ENCODE peak calls at places on chromosomes 4 and X, in seven cellular contexts. Z is ELR, B is NCI-H524, V is fibroblast of lung, I is GM10248, P is putamen, E is adrenal gland. X is an unnamed sample.

GRCh38 chr4:73729534-73730165 is 10.7 kb upstream of the CXCL8 start:
- DNase-seq in Z (peak), B (peak), V (peak), I (peak), P (peak), E (peak), X (peak)

GRCh38 chrX:40011483-40012038 is 86.2 kb downstream of the BCOR start:
- DNase-seq in Z (no peak), B (no peak), V (no peak), I (no peak), P (no peak), E (no peak), X (no peak)

GRCh38 chr4:59091376-59092142 is 1981.4 kb upstream of the IGFBP7 start:
- DNase-seq in Z (no peak), B (no peak), V (no peak), I (no peak), P (no peak), E (no peak), X (no peak)

GRCh38 chr4:140298001-140298400 is 75.4 kb upstream of the SCOC start:
- DNase-seq in Z (no peak), B (no peak), V (no peak), I (no peak), P (no peak), E (no peak), X (no peak)

GRCh38 chrX:31209005-31209612 is 137.3 kb upstream of the FTHL17 start:
- DNase-seq in Z (peak), B (no peak), V (peak), I (no peak), P (no peak), E (no peak), X (no peak)

GRCh38 chr4:177010421-177010820 is 217.7 kb upstream of the VEGFC start:
- DNase-seq in Z (no peak), B (no peak), V (no peak), I (no peak), P (peak), E (no peak), X (no peak)

GRCh38 chrX:7351946-7352345 is 204.0 kb upstream of the PUDP start:
- DNase-seq in Z (peak), B (no peak), V (peak), I (no peak), P (no peak), E (no peak), X (no peak)

GRCh38 chr4:55781341-55781740 is 38.2 kb upstream of the EXOC1L start:
- DNase-seq in Z (no peak), B (no peak), V (no peak), I (no peak), P (no peak), E (no peak), X (no peak)

GRCh38 chr4:151176711-151177110 is 77.3 kb downstream of the RPS3A start:
- DNase-seq in Z (no peak), B (no peak), V (no peak), I (no peak), P (no peak), E (no peak), X (no peak)

GRCh38 chr4:109721033-109721432 is 8.8 kb downstream of the PLA2G12A start:
- DNase-seq in Z (peak), B (no peak), V (peak), I (no peak), P (no peak), E (no peak), X (no peak)

GRCh38 chr4:14910411-14910810 is 91.9 kb upstream of the CPEB2 start:
- DNase-seq in Z (no peak), B (no peak), V (no peak), I (no peak), P (no peak), E (no peak), X (no peak)

GRCh38 chr4:87193958-87194675 is 26.3 kb downstream of the KLHL8 start:
- DNase-seq in Z (no peak), B (peak), V (no peak), I (no peak), P (no peak), E (no peak), X (no peak)